ENCODE peak calls at places on chromosomes 16 and 17, in four cellular contexts. X is lung microvascular endothelial cell, F is NCI-H187, R is left ventricle myocardium inferior. U is an unnamed sample.

GRCh38 chr17:58303981-58304734 is 23.4 kb upstream of the MPO start:
- DNase-seq in F (no peak), R (peak; percentile 40), X (peak; percentile 51), U (peak; percentile 55)

GRCh38 chr17:36937001-36937960 is at the start of gene LHX1:
- DNase-seq in R (no peak), F (no peak), X (no peak), U (no peak)

GRCh38 chr17:40180694-40181093 is 3.4 kb downstream of the RAPGEFL1 start:
- DNase-seq in R (no peak), F (no peak), X (no peak), U (no peak)

GRCh38 chr16:49868164-49868668 is 12.3 kb upstream of the ZNF423 start:
- DNase-seq in F (no peak), R (no peak), X (no peak), U (no peak)

GRCh38 chr16:81293909-81294802 is 20.6 kb upstream of the GAN start:
- DNase-seq in X (no peak), F (no peak), R (no peak), U (no peak)

GRCh38 chr17:14201595-14201994 is 35.1 kb downstream of the CDRT15 start:
- DNase-seq in F (no peak), R (no peak), X (no peak), U (peak; percentile 54)

GRCh38 chr17:58956997-58957724 is 149.5 kb downstream of the TRIM37 start:
- DNase-seq in R (no peak), X (peak; percentile 38), F (no peak), U (no peak)

GRCh38 chr16:69320731-69321073 is 9.6 kb downstream of the VPS4A start:
- DNase-seq in X (no peak), F (no peak), R (no peak), U (no peak)

GRCh38 chr16:71358464-71359031 is at the start of gene CALB2:
- DNase-seq in X (peak; percentile 70), R (peak; percentile 65), F (peak; percentile 5), U (peak; percentile 69)

GRCh38 chr17:68732301-68732749 is 131.2 kb upstream of the FAM20A start:
- DNase-seq in R (no peak), X (no peak), F (no peak), U (no peak)

GRCh38 chr17:17088511-17089205 is 46.4 kb downstream of the MPRIP start:
- DNase-seq in R (no peak), X (no peak), F (no peak), U (no peak)

GRCh38 chr17:20142268-20142667 is 133.1 kb downstream of the SPECC1 start:
- DNase-seq in F (no peak), X (no peak), R (no peak), U (no peak)

GRCh38 chr16:8677481-8677880 is 3.1 kb downstream of the ABAT start:
- DNase-seq in X (no peak), F (no peak), R (no peak), U (no peak)

GRCh38 chr17:27207073-27207511 is 86.8 kb upstream of the WSB1 start:
- DNase-seq in X (no peak), R (no peak), F (no peak), U (no peak)

GRCh38 chr16:86566601-86566965 is at the start of gene FOXC2:
- DNase-seq in F (no peak), R (peak; percentile 92), X (peak; percentile 97), U (no peak)

GRCh38 chr17:42579794-42580551 is 2.4 kb upstream of the PSMC3IP start:
- DNase-seq in R (no peak), F (no peak), X (no peak), U (no peak)

GRCh38 chr17:4444782-4445473 is 11.2 kb downstream of the SPNS3 start:
- DNase-seq in F (no peak), R (peak; percentile 80), X (no peak), U (no peak)

GRCh38 chr16:24580665-24581064 is 41.3 kb downstream of the RBBP6 start:
- DNase-seq in R (no peak), X (peak; percentile 48), F (no peak), U (no peak)

GRCh38 chr16:65106792-65107191 is 15.1 kb downstream of the CDH11 start:
- DNase-seq in R (no peak), F (no peak), X (no peak), U (no peak)

GRCh38 chr16:89864421-89864820 is 9.0 kb upstream of the TCF25 start:
- DNase-seq in X (no peak), R (no peak), F (no peak), U (no peak)

GRCh38 chr16:88408561-88408960 is 25.8 kb downstream of the ZNF469 start:
- DNase-seq in R (no peak), F (no peak), X (no peak), U (no peak)

GRCh38 chr16:84086357-84086756 is 30.4 kb downstream of the MBTPS1 start:
- DNase-seq in X (no peak), F (no peak), R (peak; percentile 77), U (no peak)

GRCh38 chr16:89621698-89622409 is 8.4 kb downstream of the DPEP1 start:
- DNase-seq in X (no peak), F (no peak), R (no peak), U (no peak)

GRCh38 chr16:24645739-24646645 is 83.5 kb upstream of the TNRC6A start:
- DNase-seq in F (no peak), R (no peak), X (peak; percentile 96), U (no peak)

GRCh38 chr17:69435986-69436696 is 21.6 kb downstream of the MAP2K6 start:
- DNase-seq in X (no peak), F (no peak), R (no peak), U (no peak)

GRCh38 chr16:74743668-74744299 is 30.8 kb downstream of the FA2H start:
- DNase-seq in X (peak; percentile 18), F (peak; percentile 90), R (no peak), U (no peak)

GRCh38 chr16:49382916-49383315 is 9.3 kb downstream of the C16orf78 start:
- DNase-seq in X (no peak), R (no peak), F (no peak), U (no peak)

GRCh38 chr17:8872705-8873426 is 5.4 kb upstream of the PIK3R6 start:
- DNase-seq in F (no peak), X (peak; percentile 48), R (no peak), U (no peak)

GRCh38 chr17:64154321-64155089 is 24.6 kb upstream of the ERN1 start:
- DNase-seq in R (no peak), F (no peak), X (no peak), U (no peak)

GRCh38 chr17:40551874-40552768 is 13.2 kb downstream of the CCR7 start:
- DNase-seq in R (no peak), X (peak; percentile 53), F (peak; percentile 51), U (peak; percentile 9)

GRCh38 chr16:82832861-82833260 is 206.1 kb downstream of the CDH13 start:
- DNase-seq in R (no peak), F (no peak), X (no peak), U (no peak)

GRCh38 chr16:30027588-30028437 is 3.3 kb downstream of the TLCD3B start:
- DNase-seq in R (no peak), F (no peak), X (no peak), U (no peak)

GRCh38 chr17:4536742-4537411 is 18.3 kb downstream of the MYBBP1A start:
- DNase-seq in R (peak; percentile 42), F (no peak), X (no peak), U (no peak)

GRCh38 chr17:19904924-19905323 is 37.2 kb upstream of the ULK2 start:
- DNase-seq in X (no peak), F (no peak), R (peak; percentile 24), U (no peak)

GRCh38 chr17:14429084-14429483 is 128.2 kb downstream of the HS3ST3B1 start:
- DNase-seq in X (no peak), F (no peak), R (no peak), U (no peak)

GRCh38 chr16:58497935-58498334 is 2.0 kb upstream of the NDRG4 start:
- DNase-seq in X (no peak), R (no peak), F (no peak), U (no peak)

GRCh38 chr17:10171581-10171981 is 26.8 kb downstream of the GAS7 start:
- DNase-seq in X (no peak), R (no peak), F (no peak), U (no peak)

GRCh38 chr17:28662527-28662829 is 473 bp downstream of the SUPT6H start:
- DNase-seq in X (no peak), R (no peak), F (no peak), U (no peak)

GRCh38 chr16:56606071-56606687 is 2.2 kb upstream of the MT2A start:
- DNase-seq in R (no peak), F (no peak), X (peak; percentile 71), U (no peak)

U was measured in natural killer cell.